ENCODE peak calls at places on chromosomes 12 and 14, in five cellular contexts. G is prostate gland, L is SK-N-SH, H is stomach, A is upper lobe of left lung. Q is an unnamed sample.

GRCh38 chr12:88188180-88188579 is 46.1 kb downstream of the TMTC3 start:
- DNase-seq in G (no peak), L (no peak), H (no peak), A (no peak), Q (no peak)

GRCh38 chr12:5456906-5457305 is 25.0 kb downstream of the NTF3 start:
- DNase-seq in G (no peak), L (no peak), H (no peak), A (no peak), Q (no peak)

GRCh38 chr14:95304342-95304741 is 15.4 kb downstream of the CLMN start:
- DNase-seq in G (no peak), L (no peak), H (no peak), A (no peak), Q (no peak)

GRCh38 chr12:63915105-63915830 is 70.8 kb downstream of the SRGAP1 start:
- DNase-seq in G (no peak), L (no peak), H (no peak), A (no peak), Q (no peak)

GRCh38 chr12:104106965-104107364 is 31.0 kb downstream of the NFYB start:
- DNase-seq in G (no peak), L (no peak), H (no peak), A (no peak), Q (no peak)

GRCh38 chr14:89190779-89191513 is 226.1 kb downstream of the FOXN3 start:
- DNase-seq in G (no peak), L (peak; percentile 84), H (no peak), A (peak; percentile 36), Q (no peak)

GRCh38 chr12:79844693-79845092 is 90.2 kb downstream of the PPP1R12A start:
- DNase-seq in G (no peak), L (no peak), H (no peak), A (no peak), Q (no peak)

GRCh38 chr12:109815874-109816617 is 17.2 kb downstream of the TRPV4 start:
- DNase-seq in G (peak; percentile 39), L (no peak), H (no peak), A (no peak), Q (no peak)

GRCh38 chr12:57476162-57476992 is 3.3 kb downstream of the ARHGAP9 start:
- DNase-seq in G (no peak), L (no peak), H (peak; percentile 41), A (peak; percentile 86), Q (no peak)

GRCh38 chr14:85333313-85333712 is 196.6 kb upstream of the FLRT2 start:
- DNase-seq in G (no peak), L (no peak), H (peak; percentile 30), A (no peak), Q (no peak)

GRCh38 chr12:75724913-75725312 is 213.5 kb upstream of the KRR1 start:
- DNase-seq in G (no peak), L (peak; percentile 37), H (no peak), A (no peak), Q (peak; percentile 67)

GRCh38 chr12:2387051-2387834 is 334.5 kb downstream of the CACNA1C start:
- DNase-seq in G (no peak), L (no peak), H (no peak), A (no peak), Q (no peak)

GRCh38 chr12:29033519-29033918 is 115.6 kb upstream of the FAR2 start:
- DNase-seq in G (no peak), L (no peak), H (no peak), A (no peak), Q (no peak)

GRCh38 chr12:46271846-46272245 is 3.0 kb upstream of the SLC38A1 start:
- DNase-seq in G (no peak), L (no peak), H (no peak), A (no peak), Q (no peak)

GRCh38 chr12:101573743-101574142 is 21.0 kb upstream of the MYBPC1 start:
- DNase-seq in G (no peak), L (no peak), H (no peak), A (no peak), Q (no peak)

GRCh38 chr14:93160353-93160801 is 24.3 kb downstream of the MOAP1 start:
- DNase-seq in G (no peak), L (peak; percentile 56), H (no peak), A (no peak), Q (no peak)

GRCh38 chr12:121423682-121424631 is 24.0 kb downstream of the RNF34 start:
- DNase-seq in G (no peak), L (no peak), H (no peak), A (no peak), Q (peak; percentile 81)

GRCh38 chr12:53725824-53726223 is 1.4 kb downstream of the CALCOCO1 start:
- DNase-seq in G (no peak), L (no peak), H (peak; percentile 49), A (no peak), Q (no peak)

GRCh38 chr12:62834971-62835547 is 99.9 kb downstream of the PPM1H start:
- DNase-seq in G (no peak), L (no peak), H (no peak), A (no peak), Q (no peak)

GRCh38 chr12:79887912-79888311 is 47.0 kb downstream of the PPP1R12A start:
- DNase-seq in G (no peak), L (no peak), H (no peak), A (no peak), Q (no peak)

GRCh38 chr12:106090586-106091411 is 48.0 kb downstream of the NUAK1 start:
- DNase-seq in G (no peak), L (no peak), H (no peak), A (no peak), Q (no peak)

DNA sequence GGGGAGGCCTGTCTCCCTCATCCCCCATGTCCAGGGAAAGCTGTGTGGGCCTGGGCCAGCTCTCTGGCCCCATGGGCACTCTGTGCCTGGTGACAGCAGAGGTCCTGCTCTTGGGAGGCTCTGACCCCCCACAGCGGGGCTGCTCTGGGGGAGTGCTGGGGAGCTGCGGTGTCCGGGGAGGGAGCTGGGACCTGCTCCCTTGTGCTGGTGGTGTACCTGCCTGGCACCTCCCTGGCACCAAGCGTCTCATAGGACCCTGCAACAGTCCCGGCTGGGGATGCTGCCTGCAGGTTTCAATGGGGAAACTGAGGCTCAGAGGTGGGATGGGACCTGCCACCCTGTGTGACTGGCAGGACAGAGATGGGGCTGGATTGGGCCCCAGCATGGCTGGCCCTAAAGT is 111.3 kb downstream of the KIF26A start:
- DNase-seq in G (no peak), L (no peak), H (peak; percentile 20), A (no peak), Q (no peak)
- H3K9me3 ChIP-seq in G (no peaks in the 10 kb centered on the region), L (no peaks in the 10 kb centered on the region), H (no peaks in the 10 kb centered on the region), A (no peaks in the 10 kb centered on the region), Q (no peaks in the 10 kb centered on the region)

DNA sequence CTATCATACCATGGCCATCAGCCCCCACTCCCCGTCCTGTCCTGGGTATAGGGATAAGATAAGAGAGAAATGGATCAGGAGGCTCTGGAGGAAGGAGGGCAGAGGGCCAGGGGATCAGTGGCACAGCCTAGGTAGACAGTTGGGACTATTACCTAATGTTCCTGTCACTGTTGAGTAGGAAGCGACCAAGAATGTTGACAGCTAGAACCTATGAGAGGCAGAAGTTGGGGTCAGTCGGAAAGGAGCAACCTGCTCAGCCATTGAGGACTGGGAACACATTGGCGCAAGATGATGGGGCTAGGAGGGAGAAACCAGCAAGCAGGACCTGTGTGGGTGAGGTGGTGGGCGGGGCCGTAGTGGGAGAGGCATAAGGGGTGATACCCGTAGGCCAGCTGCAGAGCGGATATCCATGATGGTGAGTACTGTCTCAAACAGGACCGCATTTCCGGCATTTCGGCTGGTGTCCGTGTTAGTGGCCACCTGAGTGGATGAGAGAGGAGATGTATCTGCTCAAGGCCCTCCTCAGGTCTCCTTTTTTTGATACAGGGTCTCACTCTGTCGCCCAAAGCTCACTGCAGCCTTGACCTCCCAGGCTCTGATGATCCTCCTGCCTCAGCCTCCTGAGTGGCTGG is 3.3 kb downstream of the AP1G2 start:
- DNase-seq in G (no peak), L (no peak), H (no peak), A (no peak), Q (peak; percentile 62)
- TF ChIP-seq POLR2AphosphoS5 in G (no peak), L (no peak), H (no peak), A (no peak), Q (no peak)

GRCh38 chr12:77845831-77846230 is 15.1 kb downstream of the NAV3 start:
- DNase-seq in G (no peak), L (no peak), H (no peak), A (no peak), Q (no peak)
- H3K36me3 ChIP-seq in G (no peaks in the 10 kb centered on the region), L (no peaks in the 10 kb centered on the region), H (no peaks in the 10 kb centered on the region), A (no peaks in the 10 kb centered on the region), Q (no peaks in the 10 kb centered on the region)

GRCh38 chr12:51152953-51153352 is 20.0 kb downstream of the TFCP2 start:
- DNase-seq in G (no peak), L (no peak), H (no peak), A (no peak), Q (no peak)

GRCh38 chr12:51156366-51156765 is 16.6 kb downstream of the TFCP2 start:
- DNase-seq in G (no peak), L (no peak), H (no peak), A (no peak), Q (no peak)

GRCh38 chr12:51147309-51147708 is 25.6 kb downstream of the TFCP2 start:
- DNase-seq in G (no peak), L (no peak), H (no peak), A (no peak), Q (no peak)

GRCh38 chr12:51150777-51151176 is 22.2 kb downstream of the TFCP2 start:
- DNase-seq in G (no peak), L (no peak), H (no peak), A (no peak), Q (no peak)
- H3K9me3 ChIP-seq in G (no peaks in the 10 kb centered on the region), L (no peaks in the 10 kb centered on the region), H (no peaks in the 10 kb centered on the region), A (no peaks in the 10 kb centered on the region), Q (no peaks in the 10 kb centered on the region)

DNA sequence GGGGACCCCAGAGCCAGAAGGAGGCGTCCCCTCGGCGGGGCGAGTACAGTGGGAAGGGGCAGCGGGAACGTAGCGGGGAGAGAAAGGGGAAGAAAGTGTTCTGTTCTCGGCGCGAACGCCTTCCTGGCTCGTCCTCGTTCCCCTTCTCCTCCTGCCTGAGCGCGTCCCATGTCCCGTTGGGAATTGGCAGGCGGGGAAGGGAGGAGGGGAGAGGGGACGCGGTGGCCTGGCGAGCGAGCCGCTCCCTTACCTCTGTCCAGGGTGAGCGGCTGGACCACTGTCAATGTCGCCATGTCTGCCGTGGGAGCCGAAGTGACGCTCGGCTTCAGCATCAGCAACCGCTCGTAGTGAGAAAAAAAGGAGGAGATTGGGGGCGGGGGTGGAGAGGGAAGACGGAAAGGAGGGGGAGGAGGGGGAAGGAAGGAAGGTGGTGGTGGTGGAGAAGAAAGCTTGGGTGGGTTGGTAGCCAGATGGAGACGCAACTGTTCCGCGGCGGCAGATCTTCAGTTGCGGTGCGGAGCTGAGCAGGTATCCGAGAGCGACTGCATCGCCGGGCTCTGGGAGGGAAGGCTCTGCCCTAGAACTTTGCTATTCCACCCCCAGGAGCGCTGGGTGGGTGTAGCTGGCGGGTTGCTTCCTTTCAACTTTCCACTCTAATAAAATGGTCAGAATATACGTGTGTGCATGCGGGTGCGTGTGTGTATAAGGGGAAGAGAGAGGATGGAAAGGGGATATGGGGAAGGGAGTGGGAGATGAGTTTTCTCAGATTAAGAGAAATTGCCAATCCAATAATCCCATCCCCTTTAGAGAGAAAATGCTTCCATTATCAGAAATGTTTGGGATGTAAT is at the start of gene LIN7A:
- DNase-seq in G (peak; percentile 23), L (peak; percentile 33), H (peak; percentile 27), A (no peak), Q (peak; percentile 66)
- TF ChIP-seq POLR2AphosphoS5 in G (no peak), L (no peak), H (no peak), A (no peak), Q (peak; percentile 17)

Q was measured in sigmoid colon.